ENCODE peak calls at places on chromosomes 7 and 10, in ten cellular contexts. I, V, Y, G, S, C, A, H, W and P are unnamed samples.

GRCh38 chr7:17942231-17942630 is 1.9 kb upstream of the SNX13 start:
- DNase-seq in I (no peak), C (no peak), G (no peak), Y (no peak), A (no peak), S (no peak), H (no peak), W (no peak), V (no peak), P (no peak)

GRCh38 chr10:7932301-7933036 is 114.2 kb downstream of the TAF3 start:
- DNase-seq in I (no peak), W (no peak), C (no peak), A (no peak), G (no peak), S (no peak), V (no peak), Y (no peak), H (no peak), P (no peak)

GRCh38 chr7:150847536-150847935 is 4.8 kb upstream of the AOC1 start:
- DNase-seq in V (no peak), H (peak; percentile 41), I (peak; percentile 40), A (no peak), Y (no peak), W (no peak), C (no peak), G (no peak), S (no peak), P (no peak)

GRCh38 chr10:50421026-50421719 is 169.9 kb upstream of the ASAH2 start:
- DNase-seq in W (no peak), S (no peak), H (no peak), I (no peak), V (no peak), A (peak; percentile 48), G (peak; percentile 61), Y (no peak), C (peak; percentile 33), P (peak; percentile 38)

GRCh38 chr7:158975526-158976467 is 119.4 kb downstream of the DYNC2I1 start:
- DNase-seq in Y (no peak), G (no peak), V (no peak), C (no peak), H (no peak), S (no peak), A (peak; percentile 8), I (no peak), W (no peak), P (no peak)

GRCh38 chr7:135208417-135208793 is 2.9 kb downstream of the WDR91 start:
- DNase-seq in C (no peak), W (no peak), V (no peak), A (no peak), I (no peak), Y (no peak), H (no peak), G (no peak), S (no peak), P (no peak)

GRCh38 chr10:58698777-58699356 is 186.2 kb downstream of the BICC1 start:
- DNase-seq in Y (peak; percentile 44), H (no peak), C (no peak), W (no peak), G (no peak), I (no peak), S (no peak), A (peak; percentile 65), V (no peak), P (no peak)

GRCh38 chr10:48249004-48249762 is 25.3 kb downstream of the FRMPD2 start:
- DNase-seq in I (peak; percentile 53), W (no peak), G (no peak), Y (no peak), H (no peak), A (no peak), V (no peak), C (no peak), S (no peak), P (no peak)

GRCh38 chr10:50538473-50539398 is 85.0 kb downstream of the SGMS1 start:
- DNase-seq in H (no peak), S (no peak), G (no peak), I (no peak), Y (no peak), C (no peak), A (no peak), V (no peak), W (no peak), P (no peak)

GRCh38 chr10:129971381-129972144 is 7.5 kb upstream of the EBF3 start:
- DNase-seq in C (no peak), S (no peak), Y (peak; percentile 59), V (no peak), H (no peak), G (no peak), I (peak; percentile 80), W (peak; percentile 58), A (peak; percentile 39), P (peak; percentile 86)

GRCh38 chr10:11260136-11260535 is 242.5 kb downstream of the CELF2 start:
- DNase-seq in G (no peak), W (no peak), S (no peak), Y (no peak), V (no peak), I (no peak), H (no peak), C (no peak), A (no peak), P (peak; percentile 36)

GRCh38 chr10:97497572-97498075 is 598 bp downstream of the MMS19 start:
- DNase-seq in W (peak; percentile 78), I (peak; percentile 82), Y (peak; percentile 76), C (peak; percentile 75), V (peak; percentile 38), G (peak; percentile 65), A (peak; percentile 80), S (peak; percentile 81), H (peak; percentile 85), P (peak; percentile 86)

GRCh38 chr7:89770156-89770555 is 384.1 kb upstream of the STEAP1 start:
- DNase-seq in S (no peak), H (no peak), Y (no peak), A (no peak), C (no peak), G (no peak), V (no peak), W (no peak), I (no peak), P (no peak)

GRCh38 chr7:89772276-89772675 is 382.0 kb upstream of the STEAP1 start:
- DNase-seq in I (no peak), W (no peak), G (no peak), S (no peak), V (no peak), C (no peak), Y (no peak), A (no peak), H (no peak), P (no peak)

GRCh38 chr7:89773594-89773993 is 380.7 kb upstream of the STEAP1 start:
- DNase-seq in Y (no peak), W (no peak), V (no peak), A (no peak), S (no peak), C (no peak), I (no peak), G (no peak), H (no peak), P (no peak)

GRCh38 chr7:89775459-89775858 is 378.8 kb upstream of the STEAP1 start:
- DNase-seq in W (no peak), Y (no peak), A (no peak), C (no peak), V (no peak), H (no peak), I (no peak), S (no peak), G (no peak), P (no peak)

GRCh38 chr7:89771003-89771636 is 383.1 kb upstream of the STEAP1 start:
- DNase-seq in H (no peak), I (no peak), G (no peak), S (no peak), C (no peak), A (no peak), W (no peak), V (no peak), Y (no peak), P (no peak)
- TF ChIP-seq CTCF in H (no peak), I (peak; percentile 45), G (no peak), S (no peak), C (no peak), A (peak; percentile 13), W (no peak), V (no peak), Y (no peak), P (no peak)

DNA sequence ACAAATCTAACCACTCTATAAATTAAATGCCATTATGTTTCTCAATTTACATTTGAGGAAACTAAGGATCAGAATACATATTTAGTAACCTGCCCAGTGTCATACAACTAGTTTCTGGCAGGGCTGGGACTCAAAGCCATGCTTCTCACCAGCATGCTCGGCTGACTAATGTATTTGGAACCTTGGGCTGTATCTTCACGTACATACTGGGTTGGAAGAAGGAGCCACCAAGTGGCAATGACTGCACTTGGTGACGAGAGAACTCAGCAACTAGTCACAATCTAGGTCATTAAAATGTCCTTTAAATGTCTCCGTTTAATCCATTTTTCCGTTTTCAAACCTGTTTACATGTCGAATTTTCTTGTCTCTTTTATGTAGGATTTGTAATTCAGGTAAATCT is 42.9 kb downstream of the CHRM2 start:
- DNase-seq in A (no peak), C (no peak), V (no peak), I (no peak), H (no peak), Y (peak; percentile 56), G (no peak), W (no peak), S (no peak), P (no peak)
- TF ChIP-seq CTCF in A (no peak), C (no peak), V (no peak), I (no peak), H (no peak), Y (no peak), G (no peak), W (no peak), S (no peak), P (no peak)

GRCh38 chr10:16310440-16310839 is 126.4 kb upstream of the PTER start:
- DNase-seq in W (no peak), G (no peak), A (no peak), H (no peak), V (no peak), S (no peak), Y (no peak), C (no peak), I (no peak), P (no peak)

GRCh38 chr10:16316733-16317132 is 120.1 kb upstream of the PTER start:
- DNase-seq in I (no peak), Y (no peak), H (no peak), V (no peak), C (no peak), S (no peak), W (no peak), G (no peak), A (no peak), P (no peak)

DNA sequence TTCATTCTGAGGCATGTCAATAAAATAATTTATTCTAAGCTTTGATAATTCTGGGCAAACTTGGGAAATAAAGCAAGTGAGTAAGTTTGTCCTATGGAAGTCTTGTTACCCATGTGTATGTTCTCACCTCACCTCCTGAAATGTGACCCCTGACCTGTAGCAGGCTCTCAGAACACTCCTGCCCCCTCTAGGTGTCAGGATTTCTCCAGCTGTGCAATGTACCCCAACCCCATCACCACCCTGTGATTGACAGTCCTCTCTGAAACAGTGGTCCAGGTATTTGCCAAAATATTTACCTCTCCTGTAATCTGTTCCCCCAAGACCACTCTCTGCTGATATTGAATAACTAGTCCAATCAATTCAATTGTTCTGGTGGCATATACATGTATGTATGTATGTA is 122.6 kb upstream of the PTER start:
- DNase-seq in V (no peak), A (no peak), S (no peak), Y (no peak), W (no peak), I (no peak), G (no peak), H (no peak), C (no peak), P (no peak)
- TF ChIP-seq CTCF in V (no peak), A (no peak), S (no peak), Y (no peak), W (no peak), I (no peak), G (peak; percentile 19), H (no peak), C (no peak), P (no peak)

GRCh38 chr7:71517940-71518339 is 386.0 kb downstream of the GALNT17 start:
- DNase-seq in V (no peak), H (no peak), I (no peak), W (no peak), G (no peak), Y (no peak), C (no peak), S (no peak), A (peak; percentile 12), P (no peak)
- TF ChIP-seq CTCF in V (no peak), H (no peak), I (no peak), W (no peak), G (no peak), Y (no peak), C (no peak), S (no peak), A (no peak), P (no peak)